ENCODE peak calls at places on chromosomes 2 and 18, in seven cellular contexts. I is NCI-H1092 treated with DMSO at 0.1 percent for 48 hours, U is right atrium auricular region, M is NCI-H510A, D is AG08396, N is posterior vena cava, Y is endothelial cell. P is an unnamed sample.

GRCh38 chr2:226985227-226985946 is 149.5 kb downstream of the RHBDD1 start:
- DNase-seq in D (peak), M (peak), I (peak), N (no peak), U (no peak), Y (peak), P (peak)

GRCh38 chr2:195656131-195656858 is 731 bp upstream of the SLC39A10 start:
- DNase-seq in U (no peak), D (no peak), N (no peak), Y (no peak), M (no peak), I (no peak), P (no peak)

GRCh38 chr18:44679912-44680270 is 797 bp upstream of the SETBP1 start:
- DNase-seq in N (peak), I (peak), M (peak), U (peak), D (peak), Y (peak), P (no peak)

GRCh38 chr2:71925268-71926097 is 222.2 kb downstream of the CYP26B1 start:
- DNase-seq in N (peak), I (no peak), M (no peak), Y (no peak), D (no peak), U (no peak), P (no peak)

GRCh38 chr2:111066062-111066593 is 54.6 kb upstream of the BCL2L11 start:
- DNase-seq in D (no peak), Y (no peak), N (no peak), M (no peak), I (no peak), U (no peak), P (no peak)

GRCh38 chr18:36441872-36442271 is 144.4 kb downstream of the FHOD3 start:
- DNase-seq in U (no peak), N (no peak), M (no peak), D (peak), Y (no peak), I (no peak), P (peak)

GRCh38 chr2:188042412-188042811 is 249.3 kb upstream of the GULP1 start:
- DNase-seq in M (no peak), I (no peak), N (no peak), Y (no peak), U (no peak), D (peak), P (no peak)

GRCh38 chr2:149075868-149076267 is 37.4 kb downstream of the LYPD6B start:
- DNase-seq in D (no peak), I (no peak), U (no peak), M (no peak), N (no peak), Y (no peak), P (no peak)

GRCh38 chr2:67256892-67257291 is 140.2 kb upstream of the ETAA1 start:
- DNase-seq in N (no peak), Y (no peak), D (no peak), I (no peak), U (no peak), M (no peak), P (no peak)

GRCh38 chr18:52979888-52980287 is 639.9 kb downstream of the DCC start:
- DNase-seq in I (no peak), U (no peak), D (no peak), M (no peak), N (no peak), Y (no peak), P (no peak)

GRCh38 chr2:241701155-241701404 is 759 bp upstream of the ING5 start:
- DNase-seq in I (no peak), N (no peak), D (no peak), Y (no peak), M (peak), U (peak), P (no peak)

GRCh38 chr2:215356334-215356947 is 44.6 kb downstream of the ATIC start:
- DNase-seq in U (no peak), M (no peak), I (no peak), D (no peak), Y (no peak), N (no peak), P (no peak)

GRCh38 chr2:235187806-235188205 is 236.0 kb downstream of the SH3BP4 start:
- DNase-seq in Y (no peak), U (no peak), D (no peak), N (no peak), M (no peak), I (no peak), P (no peak)

GRCh38 chr2:206858972-206859739 is 80.2 kb upstream of the CPO start:
- DNase-seq in U (no peak), M (no peak), D (no peak), I (no peak), Y (no peak), N (no peak), P (no peak)

GRCh38 chr2:88187927-88188326 is 17.8 kb downstream of the THNSL2 start:
- DNase-seq in U (no peak), Y (no peak), M (no peak), N (no peak), D (no peak), I (no peak), P (no peak)

GRCh38 chr2:17303054-17303453 is 215.2 kb downstream of the RAD51AP2 start:
- DNase-seq in N (no peak), Y (no peak), D (no peak), M (no peak), I (no peak), U (no peak), P (peak)

GRCh38 chr2:126885701-126886121 is 13.0 kb upstream of the TEX51 start:
- DNase-seq in N (peak), I (no peak), M (no peak), D (peak), U (no peak), Y (no peak), P (peak)

GRCh38 chr2:14401838-14402237 is 230.7 kb upstream of the LRATD1 start:
- DNase-seq in N (no peak), D (no peak), U (no peak), Y (no peak), M (peak), I (peak), P (no peak)

GRCh38 chr2:50746526-50746925 is 285.4 kb downstream of the NRXN1 start:
- DNase-seq in Y (peak), D (no peak), U (no peak), M (no peak), I (no peak), N (no peak), P (peak)

GRCh38 chr18:45254683-45255082 is 360.6 kb upstream of the SLC14A2 start:
- DNase-seq in U (peak), M (no peak), D (peak), N (peak), Y (no peak), I (no peak), P (no peak)

GRCh38 chr2:36919041-36919837 is 47.1 kb downstream of the STRN start:
- DNase-seq in M (no peak), N (no peak), U (no peak), Y (no peak), I (no peak), D (no peak), P (no peak)

GRCh38 chr2:35821675-35822074 is 533.9 kb upstream of the CRIM1 start:
- DNase-seq in U (no peak), N (no peak), Y (no peak), I (no peak), D (no peak), M (no peak), P (no peak)

GRCh38 chr18:478679-479078 is 21.8 kb downstream of the COLEC12 start:
- DNase-seq in U (no peak), D (no peak), Y (no peak), I (no peak), N (no peak), M (no peak), P (no peak)

GRCh38 chr2:144519934-144520717 is at the start of gene ZEB2:
- DNase-seq in M (no peak), D (peak), U (peak), N (peak), Y (peak), I (peak), P (peak)